ENCODE peak calls at places on chromosome 21, in ten cellular contexts. One of them, this sample, is unnamed.
A peak's percentile ranks its signal among the peaks of the same experiment; 100 is the strongest.

GRCh38 chr21:23639726-23640125 is 1967.6 kb downstream of the MRPL39 start:
- DNase-seq in tibial nerve: no peak
- DNase-seq in CD4-positive, CD25-positive, alpha-beta regulatory T cell: no peak
- DNase-seq in heart right ventricle: no peak
- DNase-seq in colonic mucosa: no peak
- DNase-seq in CD8-positive, alpha-beta memory T cell: no peak
- DNase-seq in H9: no peak
- DNase-seq in foreskin keratinocyte: peak; percentile 15
- DNase-seq in AG04450: no peak
- DNase-seq in sigmoid colon: no peak
- DNase-seq in this sample: no peak

GRCh38 chr21:45383615-45384201 is 21.3 kb upstream of the COL18A1 start:
- DNase-seq in tibial nerve: no peak
- DNase-seq in CD4-positive, CD25-positive, alpha-beta regulatory T cell: no peak
- DNase-seq in heart right ventricle: no peak
- DNase-seq in colonic mucosa: no peak
- DNase-seq in CD8-positive, alpha-beta memory T cell: no peak
- DNase-seq in H9: peak; percentile 74
- DNase-seq in foreskin keratinocyte: no peak
- DNase-seq in AG04450: no peak
- DNase-seq in sigmoid colon: peak; percentile 57
- DNase-seq in this sample: no peak

GRCh38 chr21:33418686-33419085 is 15.5 kb downstream of the IFNGR2 start:
- DNase-seq in tibial nerve: peak; percentile 82
- DNase-seq in CD4-positive, CD25-positive, alpha-beta regulatory T cell: no peak
- DNase-seq in heart right ventricle: peak; percentile 53
- DNase-seq in colonic mucosa: no peak
- DNase-seq in CD8-positive, alpha-beta memory T cell: no peak
- DNase-seq in H9: no peak
- DNase-seq in foreskin keratinocyte: no peak
- DNase-seq in AG04450: no peak
- DNase-seq in sigmoid colon: peak; percentile 90
- DNase-seq in this sample: no peak

GRCh38 chr21:16308269-16308668 is 578.5 kb downstream of the USP25 start:
- DNase-seq in tibial nerve: no peak
- DNase-seq in CD4-positive, CD25-positive, alpha-beta regulatory T cell: no peak
- DNase-seq in heart right ventricle: no peak
- DNase-seq in colonic mucosa: no peak
- DNase-seq in CD8-positive, alpha-beta memory T cell: no peak
- DNase-seq in H9: no peak
- DNase-seq in foreskin keratinocyte: peak; percentile 81
- DNase-seq in AG04450: no peak
- DNase-seq in sigmoid colon: no peak
- DNase-seq in this sample: peak; percentile 80

GRCh38 chr21:31576428-31576827 is 83.1 kb upstream of the SOD1 start:
- DNase-seq in tibial nerve: no peak
- DNase-seq in CD4-positive, CD25-positive, alpha-beta regulatory T cell: no peak
- DNase-seq in heart right ventricle: no peak
- DNase-seq in colonic mucosa: no peak
- DNase-seq in CD8-positive, alpha-beta memory T cell: no peak
- DNase-seq in H9: no peak
- DNase-seq in foreskin keratinocyte: peak; percentile 18
- DNase-seq in AG04450: no peak
- DNase-seq in sigmoid colon: no peak
- DNase-seq in this sample: no peak

GRCh38 chr21:44568667-44569556 is 4.6 kb upstream of the KRTAP10-4 start:
- DNase-seq in tibial nerve: no peak
- DNase-seq in CD4-positive, CD25-positive, alpha-beta regulatory T cell: no peak
- DNase-seq in heart right ventricle: no peak
- DNase-seq in colonic mucosa: no peak
- DNase-seq in CD8-positive, alpha-beta memory T cell: no peak
- DNase-seq in H9: no peak
- DNase-seq in foreskin keratinocyte: no peak
- DNase-seq in AG04450: no peak
- DNase-seq in sigmoid colon: peak; percentile 44
- DNase-seq in this sample: no peak

GRCh38 chr21:15332572-15332971 is 267.8 kb upstream of the NRIP1 start:
- DNase-seq in tibial nerve: no peak
- DNase-seq in CD4-positive, CD25-positive, alpha-beta regulatory T cell: no peak
- DNase-seq in heart right ventricle: no peak
- DNase-seq in colonic mucosa: no peak
- DNase-seq in CD8-positive, alpha-beta memory T cell: no peak
- DNase-seq in H9: no peak
- DNase-seq in foreskin keratinocyte: no peak
- DNase-seq in AG04450: no peak
- DNase-seq in sigmoid colon: no peak
- DNase-seq in this sample: no peak

GRCh38 chr21:23475518-23476189 is 2131.6 kb downstream of the MRPL39 start:
- DNase-seq in tibial nerve: no peak
- DNase-seq in CD4-positive, CD25-positive, alpha-beta regulatory T cell: no peak
- DNase-seq in heart right ventricle: no peak
- DNase-seq in colonic mucosa: no peak
- DNase-seq in CD8-positive, alpha-beta memory T cell: no peak
- DNase-seq in H9: no peak
- DNase-seq in foreskin keratinocyte: no peak
- DNase-seq in AG04450: no peak
- DNase-seq in sigmoid colon: no peak
- DNase-seq in this sample: no peak

GRCh38 chr21:21165063-21165645 is 166.9 kb downstream of the NCAM2 start:
- DNase-seq in tibial nerve: peak; percentile 26
- DNase-seq in CD4-positive, CD25-positive, alpha-beta regulatory T cell: no peak
- DNase-seq in heart right ventricle: peak; percentile 17
- DNase-seq in colonic mucosa: no peak
- DNase-seq in CD8-positive, alpha-beta memory T cell: no peak
- DNase-seq in H9: no peak
- DNase-seq in foreskin keratinocyte: no peak
- DNase-seq in AG04450: peak; percentile 88
- DNase-seq in sigmoid colon: no peak
- DNase-seq in this sample: no peak

GRCh38 chr21:31446206-31446900 is 102.3 kb upstream of the TIAM1 start:
- DNase-seq in tibial nerve: no peak
- DNase-seq in CD4-positive, CD25-positive, alpha-beta regulatory T cell: peak; percentile 78
- DNase-seq in heart right ventricle: no peak
- DNase-seq in colonic mucosa: no peak
- DNase-seq in CD8-positive, alpha-beta memory T cell: no peak
- DNase-seq in H9: no peak
- DNase-seq in foreskin keratinocyte: no peak
- DNase-seq in AG04450: no peak
- DNase-seq in sigmoid colon: no peak
- DNase-seq in this sample: peak; percentile 73

GRCh38 chr21:29189358-29189757 is 58.9 kb downstream of the MAP3K7CL start:
- DNase-seq in tibial nerve: no peak
- DNase-seq in CD4-positive, CD25-positive, alpha-beta regulatory T cell: no peak
- DNase-seq in heart right ventricle: no peak
- DNase-seq in colonic mucosa: no peak
- DNase-seq in CD8-positive, alpha-beta memory T cell: no peak
- DNase-seq in H9: no peak
- DNase-seq in foreskin keratinocyte: no peak
- DNase-seq in AG04450: no peak
- DNase-seq in sigmoid colon: no peak
- DNase-seq in this sample: no peak

GRCh38 chr21:29193907-29194306 is 63.5 kb downstream of the MAP3K7CL start:
- DNase-seq in tibial nerve: no peak
- DNase-seq in CD4-positive, CD25-positive, alpha-beta regulatory T cell: no peak
- DNase-seq in heart right ventricle: no peak
- DNase-seq in colonic mucosa: no peak
- DNase-seq in CD8-positive, alpha-beta memory T cell: no peak
- DNase-seq in H9: no peak
- DNase-seq in foreskin keratinocyte: no peak
- DNase-seq in AG04450: no peak
- DNase-seq in sigmoid colon: no peak
- DNase-seq in this sample: no peak

GRCh38 chr21:29187939-29188338 is 57.5 kb downstream of the MAP3K7CL start:
- DNase-seq in tibial nerve: no peak
- DNase-seq in CD4-positive, CD25-positive, alpha-beta regulatory T cell: no peak
- DNase-seq in heart right ventricle: no peak
- DNase-seq in colonic mucosa: no peak
- DNase-seq in CD8-positive, alpha-beta memory T cell: no peak
- DNase-seq in H9: no peak
- DNase-seq in foreskin keratinocyte: peak; percentile 69
- DNase-seq in AG04450: peak; percentile 74
- DNase-seq in sigmoid colon: peak; percentile 86
- DNase-seq in this sample: no peak

GRCh38 chr21:29192999-29193563 is 62.6 kb downstream of the MAP3K7CL start:
- DNase-seq in tibial nerve: no peak
- DNase-seq in CD4-positive, CD25-positive, alpha-beta regulatory T cell: no peak
- DNase-seq in heart right ventricle: peak; percentile 15
- DNase-seq in colonic mucosa: no peak
- DNase-seq in CD8-positive, alpha-beta memory T cell: no peak
- DNase-seq in H9: no peak
- DNase-seq in foreskin keratinocyte: no peak
- DNase-seq in AG04450: no peak
- DNase-seq in sigmoid colon: no peak
- DNase-seq in this sample: no peak

DNA sequence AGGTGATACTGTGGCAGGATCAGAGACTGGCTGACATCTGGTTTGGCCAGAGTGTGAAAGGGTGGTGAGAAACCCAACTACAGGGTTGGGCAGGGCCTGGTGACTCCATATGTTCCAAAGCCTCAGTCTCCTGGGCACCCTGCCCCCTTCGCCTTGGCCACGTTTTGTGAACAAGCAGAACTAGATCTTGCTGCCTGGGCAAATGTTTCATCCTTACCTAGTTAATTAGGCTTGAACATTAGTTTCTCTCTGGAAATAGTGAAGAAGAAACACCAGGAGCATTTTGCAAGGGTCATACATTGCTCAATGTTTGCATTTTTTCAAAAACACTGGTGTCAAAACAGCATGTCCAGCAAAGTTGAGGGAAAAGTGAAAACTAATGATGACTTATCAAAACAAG is 60.5 kb downstream of the MAP3K7CL start:
- DNase-seq in tibial nerve: no peak
- DNase-seq in CD4-positive, CD25-positive, alpha-beta regulatory T cell: no peak
- DNase-seq in heart right ventricle: no peak
- DNase-seq in colonic mucosa: no peak
- DNase-seq in CD8-positive, alpha-beta memory T cell: no peak
- DNase-seq in H9: no peak
- DNase-seq in foreskin keratinocyte: no peak
- DNase-seq in AG04450: no peak
- DNase-seq in sigmoid colon: no peak
- DNase-seq in this sample: no peak
- H3K27ac ChIP-seq in tibial nerve: no peak overlapping the region
- H3K27ac ChIP-seq in CD4-positive, CD25-positive, alpha-beta regulatory T cell: no peak overlapping the region
- H3K27ac ChIP-seq in heart right ventricle: no peak overlapping the region
- H3K27ac ChIP-seq in colonic mucosa: no peak overlapping the region
- H3K27ac ChIP-seq in CD8-positive, alpha-beta memory T cell: no peak overlapping the region
- H3K27ac ChIP-seq in H9: no peak overlapping the region
- H3K27ac ChIP-seq in foreskin keratinocyte: no peak overlapping the region
- H3K27ac ChIP-seq in AG04450: no peak overlapping the region
- H3K27ac ChIP-seq in sigmoid colon: no peak overlapping the region
- H3K27ac ChIP-seq in this sample: no peak overlapping the region

DNA sequence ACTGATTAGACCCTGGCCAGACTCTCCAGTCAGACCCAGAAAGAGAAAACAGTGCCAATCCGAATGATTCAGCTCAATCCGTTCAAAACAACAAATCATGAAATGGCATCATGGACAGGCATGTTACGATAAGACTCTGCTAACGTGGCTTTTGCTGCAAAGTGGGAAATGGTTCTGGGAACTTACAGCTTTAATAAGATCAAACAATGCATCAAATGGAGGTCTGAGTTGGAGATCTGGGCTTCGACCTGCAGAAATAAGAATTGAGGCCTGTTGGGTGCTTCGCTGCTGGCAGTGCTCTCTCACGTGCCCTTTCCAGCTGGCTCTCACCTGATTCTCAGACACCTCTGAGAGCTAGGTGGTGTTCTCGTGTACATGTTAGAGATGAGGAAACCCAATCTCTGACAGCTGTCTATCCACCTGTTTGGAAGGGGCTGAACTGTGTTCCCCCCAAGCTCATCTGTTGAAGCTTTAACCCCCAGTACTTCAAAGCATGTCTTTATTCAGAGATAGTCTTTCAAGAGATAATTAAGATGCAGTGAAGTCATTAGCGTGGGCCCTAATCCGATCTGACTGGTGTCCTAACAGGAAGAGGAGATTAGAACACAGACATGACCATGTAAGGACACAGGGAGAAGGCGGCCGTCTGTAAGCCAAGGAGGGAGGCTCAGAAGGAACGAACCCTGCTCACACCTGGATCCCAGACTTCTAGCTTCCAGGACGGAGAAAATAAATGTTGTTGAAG is 45.5 kb upstream of the ETS2 start:
- DNase-seq in tibial nerve: no peak
- DNase-seq in CD4-positive, CD25-positive, alpha-beta regulatory T cell: no peak
- DNase-seq in heart right ventricle: no peak
- DNase-seq in colonic mucosa: no peak
- DNase-seq in CD8-positive, alpha-beta memory T cell: no peak
- DNase-seq in H9: no peak
- DNase-seq in foreskin keratinocyte: no peak
- DNase-seq in AG04450: no peak
- DNase-seq in sigmoid colon: no peak
- DNase-seq in this sample: no peak
- H3K27ac ChIP-seq in tibial nerve: no peak overlapping the region
- H3K27ac ChIP-seq in CD4-positive, CD25-positive, alpha-beta regulatory T cell: no peak overlapping the region
- H3K27ac ChIP-seq in heart right ventricle: no peak overlapping the region
- H3K27ac ChIP-seq in colonic mucosa: no peak overlapping the region
- H3K27ac ChIP-seq in CD8-positive, alpha-beta memory T cell: no peak overlapping the region
- H3K27ac ChIP-seq in H9: no peak overlapping the region
- H3K27ac ChIP-seq in foreskin keratinocyte: peak overlapping the region; percentile 98
- H3K27ac ChIP-seq in AG04450: peak overlapping the region; percentile 73
- H3K27ac ChIP-seq in sigmoid colon: peak overlapping the region; percentile 15
- H3K27ac ChIP-seq in this sample: no peak overlapping the region

DNA sequence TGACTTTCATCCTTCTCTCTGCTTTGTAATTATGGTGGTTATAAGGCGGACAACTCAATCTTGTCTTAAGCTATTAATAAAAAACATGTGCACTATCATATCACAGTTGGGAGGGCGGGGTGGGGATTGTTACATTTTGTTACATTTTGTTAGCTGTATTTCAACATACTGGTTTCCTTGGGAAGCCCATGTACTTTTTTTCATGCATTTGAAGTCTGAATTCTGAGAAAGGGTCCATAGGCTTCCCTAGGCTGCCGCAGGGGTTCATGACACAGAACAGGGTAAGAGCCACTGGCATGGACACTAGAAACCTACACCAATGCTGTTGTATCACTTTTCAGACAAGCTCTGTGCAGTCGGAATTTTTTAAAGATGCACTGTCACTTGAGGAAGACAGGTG is 178.8 kb downstream of the ETS2 start:
- DNase-seq in tibial nerve: no peak
- DNase-seq in CD4-positive, CD25-positive, alpha-beta regulatory T cell: no peak
- DNase-seq in heart right ventricle: no peak
- DNase-seq in colonic mucosa: no peak
- DNase-seq in CD8-positive, alpha-beta memory T cell: no peak
- DNase-seq in H9: no peak
- DNase-seq in foreskin keratinocyte: no peak
- DNase-seq in AG04450: no peak
- DNase-seq in sigmoid colon: no peak
- DNase-seq in this sample: no peak
- H3K27ac ChIP-seq in tibial nerve: no peak overlapping the region
- H3K27ac ChIP-seq in CD4-positive, CD25-positive, alpha-beta regulatory T cell: no peak overlapping the region
- H3K27ac ChIP-seq in heart right ventricle: peak overlapping the region; percentile 63
- H3K27ac ChIP-seq in colonic mucosa: peak overlapping the region; percentile 46
- H3K27ac ChIP-seq in CD8-positive, alpha-beta memory T cell: no peak overlapping the region
- H3K27ac ChIP-seq in H9: no peak overlapping the region
- H3K27ac ChIP-seq in foreskin keratinocyte: peak overlapping the region; percentile 93
- H3K27ac ChIP-seq in AG04450: peak overlapping the region; percentile 11
- H3K27ac ChIP-seq in sigmoid colon: peak overlapping the region; percentile 67
- H3K27ac ChIP-seq in this sample: no peak overlapping the region

DNA sequence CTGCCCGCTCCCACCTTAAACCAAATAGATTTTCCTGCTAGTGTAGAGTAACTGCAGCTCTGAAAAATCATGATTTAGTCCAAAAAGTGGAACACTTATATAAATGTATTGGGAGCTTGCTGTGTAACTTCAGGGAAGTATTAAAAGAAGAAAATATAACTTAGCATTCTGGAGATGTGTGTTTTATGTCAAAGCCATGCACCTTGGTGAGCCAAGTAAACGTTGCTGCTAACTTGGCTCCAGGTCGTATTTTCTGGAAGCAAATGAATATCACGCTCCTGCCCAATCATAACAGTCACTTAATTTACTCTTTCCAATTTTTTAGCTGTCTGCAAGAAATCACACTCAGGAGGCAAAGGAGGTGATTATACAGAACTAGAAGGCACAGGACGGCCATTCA is 61.1 kb downstream of the DOP1B start:
- DNase-seq in tibial nerve: no peak
- DNase-seq in CD4-positive, CD25-positive, alpha-beta regulatory T cell: no peak
- DNase-seq in heart right ventricle: no peak
- DNase-seq in colonic mucosa: no peak
- DNase-seq in CD8-positive, alpha-beta memory T cell: no peak
- DNase-seq in H9: no peak
- DNase-seq in foreskin keratinocyte: no peak
- DNase-seq in AG04450: no peak
- DNase-seq in sigmoid colon: no peak
- DNase-seq in this sample: no peak
- H3K27ac ChIP-seq in tibial nerve: no peak overlapping the region
- H3K27ac ChIP-seq in CD4-positive, CD25-positive, alpha-beta regulatory T cell: no peak overlapping the region
- H3K27ac ChIP-seq in heart right ventricle: no peak overlapping the region
- H3K27ac ChIP-seq in colonic mucosa: no peak overlapping the region
- H3K27ac ChIP-seq in CD8-positive, alpha-beta memory T cell: no peak overlapping the region
- H3K27ac ChIP-seq in H9: no peak overlapping the region
- H3K27ac ChIP-seq in foreskin keratinocyte: no peak overlapping the region
- H3K27ac ChIP-seq in AG04450: no peak overlapping the region
- H3K27ac ChIP-seq in sigmoid colon: no peak overlapping the region
- H3K27ac ChIP-seq in this sample: no peak overlapping the region

This sample was measured in MM.1S.